ENCODE peak calls at places on chromosomes 3 and 15, in ten cellular contexts. C, S, P, L, D, V, Q, X, K and T are unnamed samples.

GRCh38 chr3:195117978-195118581 is 152.9 kb downstream of the XXYLT1 start:
- DNase-seq in C (no peak), S (no peak), P (no peak), L (no peak), D (peak; percentile 94), V (no peak), Q (no peak), X (no peak), K (no peak), T (no peak)

GRCh38 chr3:195007151-195007550 is 263.8 kb downstream of the XXYLT1 start:
- DNase-seq in C (no peak), S (no peak), P (no peak), L (no peak), D (no peak), V (no peak), Q (no peak), X (no peak), K (no peak), T (no peak)

GRCh38 chr15:98896002-98896721 is 111.4 kb downstream of the PGPEP1L start:
- DNase-seq in C (no peak), S (no peak), P (no peak), L (no peak), D (no peak), V (no peak), Q (no peak), X (no peak), K (peak; percentile 91), T (no peak)

GRCh38 chr3:141769171-141769894 is 6.1 kb downstream of the GRK7 start:
- DNase-seq in C (no peak), S (no peak), P (no peak), L (no peak), D (peak; percentile 57), V (peak; percentile 28), Q (no peak), X (no peak), K (no peak), T (peak; percentile 53)

GRCh38 chr15:40006003-40006402 is 33.0 kb downstream of the SRP14 start:
- DNase-seq in C (no peak), S (no peak), P (no peak), L (no peak), D (no peak), V (no peak), Q (no peak), X (no peak), K (no peak), T (peak; percentile 75)

GRCh38 chr15:75171408-75171807 is 30.3 kb upstream of the C15orf39 start:
- DNase-seq in C (no peak), S (no peak), P (no peak), L (no peak), D (no peak), V (peak; percentile 56), Q (no peak), X (no peak), K (no peak), T (peak; percentile 80)

GRCh38 chr3:192772495-192772894 is 45.2 kb upstream of the FGF12 start:
- DNase-seq in C (peak; percentile 27), S (peak; percentile 51), P (no peak), L (no peak), D (peak; percentile 81), V (peak; percentile 2), Q (no peak), X (peak; percentile 48), K (peak; percentile 12), T (no peak)

GRCh38 chr3:116135462-116135861 is 309.8 kb downstream of the LSAMP start:
- DNase-seq in C (no peak), S (peak; percentile 68), P (no peak), L (no peak), D (no peak), V (no peak), Q (no peak), X (peak; percentile 34), K (no peak), T (no peak)

GRCh38 chr15:90561344-90562244 is 31.9 kb downstream of the CRTC3 start:
- DNase-seq in C (no peak), S (no peak), P (no peak), L (no peak), D (no peak), V (no peak), Q (no peak), X (no peak), K (no peak), T (no peak)

GRCh38 chr15:90559119-90559518 is 29.4 kb downstream of the CRTC3 start:
- DNase-seq in C (no peak), S (no peak), P (no peak), L (no peak), D (no peak), V (no peak), Q (no peak), X (no peak), K (no peak), T (no peak)

GRCh38 chr15:90558182-90558581 is 28.5 kb downstream of the CRTC3 start:
- DNase-seq in C (no peak), S (peak; percentile 48), P (peak; percentile 19), L (no peak), D (no peak), V (peak; percentile 84), Q (no peak), X (no peak), K (no peak), T (no peak)

GRCh38 chr15:90562669-90563068 is 32.9 kb downstream of the CRTC3 start:
- DNase-seq in C (no peak), S (no peak), P (no peak), L (no peak), D (no peak), V (no peak), Q (no peak), X (no peak), K (no peak), T (no peak)

DNA sequence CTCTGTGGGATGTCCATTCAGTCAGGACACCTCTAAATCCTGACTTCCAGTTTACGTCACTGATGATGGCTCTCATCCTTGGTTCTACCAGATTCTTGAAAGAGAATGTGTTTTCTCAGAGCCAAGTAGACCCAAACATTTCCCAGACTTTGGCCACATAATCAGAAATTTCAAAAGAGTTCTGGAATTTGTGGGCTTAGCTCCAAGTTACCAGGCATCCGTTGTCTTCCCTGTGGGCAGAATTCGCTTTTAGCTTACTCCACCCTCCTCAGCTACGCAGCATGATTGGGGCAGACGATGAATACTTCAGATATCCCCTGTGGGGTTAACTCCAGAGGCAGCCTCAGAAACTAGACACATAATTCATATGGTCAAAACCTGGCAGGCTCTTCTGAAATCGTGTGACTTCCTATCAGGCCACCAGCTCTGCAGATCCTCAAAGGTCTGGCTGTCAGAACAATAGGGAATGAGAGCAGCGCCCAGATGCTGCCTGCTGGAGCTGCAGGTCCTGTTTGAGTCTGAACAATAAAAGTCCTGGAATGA is 30.6 kb downstream of the CRTC3 start:
- DNase-seq in C (no peak), S (peak; percentile 84), P (peak; percentile 35), L (no peak), D (no peak), V (no peak), Q (no peak), X (peak; percentile 57), K (peak; percentile 55), T (peak; percentile 91)
- H3K4me1 ChIP-seq in C (no peaks in the 10 kb centered on the region), S (peaks cover 92% of the 10 kb centered on the region), P (peaks cover 41% of the 10 kb centered on the region), L (peaks cover 77% of the 10 kb centered on the region), D (no peaks in the 10 kb centered on the region), V (peaks cover 67% of the 10 kb centered on the region), Q (peaks cover 9% of the 10 kb centered on the region), X (peaks cover 97% of the 10 kb centered on the region), K (peaks cover 48% of the 10 kb centered on the region), T (peaks cover 39% of the 10 kb centered on the region)

GRCh38 chr3:66011098-66011655 is 27.5 kb downstream of the MAGI1 start:
- DNase-seq in C (peak; percentile 22), S (no peak), P (no peak), L (no peak), D (peak; percentile 35), V (peak; percentile 44), Q (no peak), X (no peak), K (no peak), T (no peak)
- H3K27ac ChIP-seq in C (no peak overlapping the region), S (peak overlapping the region; percentile 60), P (no peak overlapping the region), L (no peak overlapping the region), D (no peak overlapping the region), V (no peak overlapping the region), Q (peak overlapping the region; percentile 13), X (peak overlapping the region; percentile 45), K (no peak overlapping the region), T (no peak overlapping the region)

GRCh38 chr15:63604281-63604680 is 7.1 kb downstream of the FBXL22 start:
- DNase-seq in C (no peak), S (no peak), P (no peak), L (no peak), D (no peak), V (no peak), Q (no peak), X (no peak), K (no peak), T (no peak)

GRCh38 chr15:63602595-63602994 is 5.4 kb downstream of the FBXL22 start:
- DNase-seq in C (no peak), S (no peak), P (no peak), L (no peak), D (no peak), V (no peak), Q (no peak), X (no peak), K (no peak), T (no peak)

GRCh38 chr15:63601727-63602185 is 4.6 kb downstream of the FBXL22 start:
- DNase-seq in C (no peak), S (no peak), P (no peak), L (no peak), D (no peak), V (no peak), Q (no peak), X (no peak), K (no peak), T (no peak)

GRCh38 chr15:63605036-63605435 is 7.8 kb downstream of the FBXL22 start:
- DNase-seq in C (no peak), S (no peak), P (no peak), L (no peak), D (no peak), V (no peak), Q (no peak), X (no peak), K (no peak), T (no peak)

DNA sequence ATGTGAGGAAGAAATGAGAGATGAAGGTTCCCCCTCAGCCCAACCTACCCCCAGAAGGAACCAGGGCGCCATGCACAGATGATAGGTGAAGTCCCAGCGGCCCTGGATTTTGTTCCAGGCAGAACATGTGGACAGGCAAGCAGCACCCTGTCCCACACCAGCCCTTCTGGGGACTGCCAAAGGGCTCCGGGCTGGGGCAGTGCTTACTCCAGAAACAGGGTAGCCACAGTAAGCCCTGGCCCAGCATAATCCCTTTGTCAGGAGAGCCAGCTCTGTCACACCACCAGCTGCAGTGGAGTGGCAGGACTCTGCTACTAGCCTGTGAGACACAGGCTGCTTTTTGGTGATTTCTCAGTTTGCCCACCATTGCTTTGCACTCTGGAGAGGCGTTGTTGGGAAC is 6.3 kb downstream of the FBXL22 start:
- DNase-seq in C (no peak), S (no peak), P (no peak), L (no peak), D (no peak), V (no peak), Q (no peak), X (no peak), K (no peak), T (no peak)
- H3K4me1 ChIP-seq in C (no peaks in the 10 kb centered on the region), S (peaks cover 40% of the 10 kb centered on the region), P (peaks cover 19% of the 10 kb centered on the region), L (peaks cover 43% of the 10 kb centered on the region), D (no peaks in the 10 kb centered on the region), V (peaks cover 17% of the 10 kb centered on the region), Q (peaks cover 9% of the 10 kb centered on the region), X (peaks cover 66% of the 10 kb centered on the region), K (peaks cover 20% of the 10 kb centered on the region), T (peaks cover 20% of the 10 kb centered on the region)

DNA sequence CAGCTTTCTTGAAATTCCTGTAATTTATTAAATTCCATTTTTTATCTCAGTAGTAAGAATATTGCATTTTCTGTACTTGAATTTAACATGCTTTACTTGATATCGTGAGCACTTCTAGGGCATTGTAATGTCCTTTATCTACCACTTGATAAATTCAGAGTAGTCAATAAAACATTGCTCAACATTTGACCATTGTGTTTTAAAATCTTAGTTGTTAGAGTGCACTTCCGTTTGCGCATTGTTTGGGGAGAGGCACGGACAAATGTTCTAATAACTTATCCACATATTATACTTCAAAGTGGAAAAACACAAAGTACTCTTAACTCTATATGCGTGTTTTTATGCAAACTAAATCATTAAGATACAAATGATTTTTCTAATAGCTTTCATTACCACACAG is 444 bp downstream of the FAM227B start:
- DNase-seq in C (no peak), S (no peak), P (no peak), L (no peak), D (no peak), V (no peak), Q (no peak), X (no peak), K (peak; percentile 7), T (no peak)
- H3K27ac ChIP-seq in C (no peak overlapping the region), S (peak overlapping the region; percentile 88), P (peak overlapping the region; percentile 94), L (peak overlapping the region; percentile 95), D (no peak overlapping the region), V (peak overlapping the region; percentile 92), Q (peak overlapping the region; percentile 96), X (peak overlapping the region; percentile 95), K (peak overlapping the region; percentile 98), T (peak overlapping the region; percentile 77)